ENCODE peak calls at places on chromosomes 7 and 10, in seven cellular contexts. H is Karpas-422, S is heart right ventricle, B is cardiac muscle cell, N is Peyer's patch, W is lower lobe of right lung, R is heart left ventricle. L is an unnamed sample.
A peak's percentile ranks its signal among the peaks of the same experiment; 100 is the strongest.

GRCh38 chr7:84060760-84061261 is 133.8 kb downstream of the SEMA3A start:
- DNase-seq in B (peak; percentile 21), R (no peak), H (no peak), W (no peak), S (no peak), N (no peak), L (peak; percentile 78)

GRCh38 chr10:72087969-72088878 is at the start of gene SPOCK2:
- DNase-seq in B (peak; percentile 20), S (no peak), R (no peak), H (no peak), N (peak; percentile 83), W (peak; percentile 61), L (no peak)

GRCh38 chr10:86079088-86079487 is 287.5 kb downstream of the GRID1 start:
- DNase-seq in S (no peak), W (no peak), R (no peak), N (no peak), H (no peak), B (peak; percentile 64), L (no peak)

GRCh38 chr7:51950811-51951210 is 634.2 kb upstream of the COBL start:
- DNase-seq in N (no peak), W (no peak), R (no peak), S (no peak), B (no peak), H (no peak), L (no peak)

GRCh38 chr10:72092171-72092924 is 4.0 kb upstream of the SPOCK2 start:
- DNase-seq in S (no peak), W (no peak), R (no peak), B (no peak), H (no peak), N (no peak), L (no peak)

GRCh38 chr7:120941856-120942255 is 8.7 kb upstream of the ING3 start:
- DNase-seq in B (peak; percentile 13), N (no peak), R (no peak), H (no peak), S (no peak), W (no peak), L (no peak)

GRCh38 chr7:131108212-131108980 is 219.3 kb upstream of the MKLN1 start:
- DNase-seq in N (no peak), H (peak; percentile 73), S (peak; percentile 65), R (no peak), B (peak; percentile 53), W (no peak), L (no peak)

GRCh38 chr10:22340362-22341189 is 4.7 kb upstream of the SPAG6 start:
- DNase-seq in S (peak; percentile 72), H (peak; percentile 94), B (peak; percentile 88), N (peak; percentile 49), R (peak; percentile 69), W (peak; percentile 76), L (peak; percentile 42)

GRCh38 chr10:70477661-70478162 is 855 bp upstream of the PALD1 start:
- DNase-seq in W (no peak), S (peak; percentile 30), N (peak; percentile 59), H (peak; percentile 77), B (peak; percentile 28), R (peak; percentile 15), L (peak; percentile 72)

GRCh38 chr10:132142396-132143161 is 44.2 kb upstream of the DPYSL4 start:
- DNase-seq in S (peak; percentile 49), R (peak; percentile 50), H (peak; percentile 74), N (no peak), B (peak; percentile 27), W (peak; percentile 47), L (no peak)

GRCh38 chr7:42373285-42373684 is 136.3 kb upstream of the GLI3 start:
- DNase-seq in S (no peak), R (no peak), B (no peak), H (no peak), W (no peak), N (no peak), L (no peak)

GRCh38 chr10:79487296-79488194 is 24.8 kb upstream of the EIF5AL1 start:
- DNase-seq in S (peak; percentile 41), B (peak; percentile 73), R (peak; percentile 62), W (peak; percentile 65), H (peak; percentile 87), N (peak; percentile 38), L (no peak)

GRCh38 chr7:17501461-17502208 is 203.2 kb downstream of the AHR start:
- DNase-seq in W (no peak), B (no peak), R (no peak), N (no peak), S (no peak), H (no peak), L (no peak)

GRCh38 chr7:44990520-44991023 is 9.4 kb upstream of the CCM2 start:
- DNase-seq in S (no peak), B (peak; percentile 91), H (no peak), N (no peak), R (no peak), W (no peak), L (peak; percentile 79)

GRCh38 chr10:29734980-29735627 is 100.3 kb upstream of the SVIL start:
- DNase-seq in W (peak; percentile 89), S (peak; percentile 77), R (peak; percentile 81), N (no peak), H (no peak), B (peak; percentile 53), L (peak; percentile 39)

GRCh38 chr7:52273685-52274610 is 761.5 kb upstream of the POM121L12 start:
- DNase-seq in R (peak; percentile 25), N (no peak), B (peak; percentile 38), S (peak; percentile 18), H (no peak), W (peak; percentile 43), L (no peak)

GRCh38 chr7:41378156-41378555 is 324.7 kb downstream of the INHBA start:
- DNase-seq in R (no peak), B (no peak), W (no peak), S (no peak), H (no peak), N (no peak), L (no peak)

GRCh38 chr10:79020605-79021004 is 48.2 kb upstream of the ZMIZ1 start:
- DNase-seq in R (no peak), N (no peak), S (no peak), W (peak; percentile 20), H (no peak), B (no peak), L (no peak)

GRCh38 chr7:116802784-116803183 is 59.6 kb upstream of the CAPZA2 start:
- DNase-seq in B (peak; percentile 71), S (no peak), H (peak; percentile 78), R (no peak), W (no peak), N (no peak), L (peak; percentile 82)

GRCh38 chr10:92957223-92958010 is 103.2 kb upstream of the CYP26C1 start:
- DNase-seq in S (no peak), N (no peak), H (no peak), W (no peak), R (no peak), B (peak; percentile 60), L (no peak)

GRCh38 chr10:23150610-23151009 is 41.5 kb upstream of the PTF1A start:
- DNase-seq in H (no peak), W (no peak), B (peak; percentile 5), N (no peak), R (no peak), S (no peak), L (no peak)

DNA sequence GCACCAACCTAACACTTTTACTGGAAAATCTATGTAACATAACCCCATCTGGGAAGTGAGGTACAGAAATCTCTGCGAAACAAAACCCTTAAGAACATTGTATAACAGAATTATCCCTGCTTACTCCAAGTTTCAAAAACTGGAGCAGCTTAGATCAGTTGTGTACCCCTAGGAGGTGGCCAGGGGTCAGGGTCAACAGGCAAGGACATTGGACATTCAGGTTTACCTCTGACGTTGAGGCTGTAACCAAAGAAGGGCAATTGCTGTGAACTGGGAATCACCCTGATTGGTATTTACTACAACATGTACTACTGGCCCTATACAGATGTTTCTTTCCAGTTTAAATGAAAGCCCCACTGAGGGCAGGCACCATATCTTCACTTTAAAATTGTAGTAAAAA is 13.1 kb downstream of the SFXN3 start:
- DNase-seq in H (no peak), S (no peak), R (no peak), B (no peak), W (peak; percentile 3), N (no peak), L (no peak)
- H3K27me3 ChIP-seq in H (no peaks in the 10 kb centered on the region), S (peaks cover 12% of the 10 kb centered on the region), R (peaks cover 30% of the 10 kb centered on the region), B (peaks cover 44% of the 10 kb centered on the region), W (peaks cover 32% of the 10 kb centered on the region), N (no peaks in the 10 kb centered on the region), L (peaks cover 29% of the 10 kb centered on the region)

DNA sequence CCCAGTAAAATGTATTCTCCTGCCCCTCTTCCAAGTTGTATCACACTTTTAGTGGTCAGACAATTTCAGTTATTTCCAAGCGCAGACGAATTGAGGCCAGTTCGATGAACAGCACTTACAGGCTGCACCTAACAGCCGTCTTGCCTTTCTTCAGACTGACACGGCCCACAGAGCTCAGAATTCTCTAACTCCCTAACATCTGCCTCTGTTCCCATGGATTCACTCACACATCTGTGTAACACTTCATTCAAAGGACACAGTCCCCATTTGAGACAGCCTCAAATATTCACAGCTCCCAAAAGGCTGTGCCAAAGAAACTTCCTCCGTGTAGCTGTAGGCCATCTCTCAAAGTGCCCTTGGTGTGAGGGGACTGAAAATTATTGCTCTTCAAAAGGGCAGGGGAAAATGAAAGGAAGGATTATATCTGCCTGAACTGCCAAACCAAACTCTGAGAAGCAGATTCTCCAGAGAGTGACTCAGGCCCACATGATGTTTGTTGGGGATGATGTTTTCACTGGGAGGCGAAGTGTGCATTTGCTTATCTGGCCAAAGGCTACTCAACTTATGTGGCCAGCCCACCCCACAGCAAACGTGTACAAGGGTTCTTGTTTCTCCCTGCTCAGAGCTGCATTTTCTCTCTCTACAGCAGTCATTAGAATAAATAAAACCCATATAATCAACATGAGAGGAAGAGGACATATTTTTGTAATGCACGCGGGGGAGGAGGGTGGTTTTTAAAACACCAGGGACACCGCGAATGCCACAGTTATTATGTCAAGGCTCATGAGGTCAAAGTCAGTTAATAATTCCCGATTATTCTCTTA is 302.4 kb upstream of the NFE2L3 start:
- DNase-seq in R (peak; percentile 67), S (no peak), W (no peak), N (no peak), B (peak; percentile 97), H (no peak), L (no peak)
- H3K27me3 ChIP-seq in R (peaks cover 29% of the 10 kb centered on the region), S (peaks cover 7% of the 10 kb centered on the region), W (peaks cover 40% of the 10 kb centered on the region), N (peaks cover 8% of the 10 kb centered on the region), B (no peaks in the 10 kb centered on the region), H (no peaks in the 10 kb centered on the region), L (no peaks in the 10 kb centered on the region)

GRCh38 chr10:1194161-1194560 is 138.0 kb downstream of the WDR37 start:
- DNase-seq in S (no peak), N (no peak), H (no peak), W (peak; percentile 19), B (no peak), R (no peak), L (no peak)

GRCh38 chr10:1196656-1197055 is 140.5 kb downstream of the WDR37 start:
- DNase-seq in B (no peak), H (no peak), W (no peak), N (no peak), S (no peak), R (no peak), L (no peak)

GRCh38 chr10:1193561-1193960 is 137.4 kb downstream of the WDR37 start:
- DNase-seq in R (no peak), S (no peak), N (no peak), B (no peak), W (no peak), H (no peak), L (no peak)

GRCh38 chr10:1197384-1197783 is 141.2 kb downstream of the WDR37 start:
- DNase-seq in B (no peak), W (no peak), S (no peak), R (no peak), N (no peak), H (no peak), L (no peak)

GRCh38 chr10:1195828-1196227 is 139.6 kb downstream of the WDR37 start:
- DNase-seq in H (no peak), N (no peak), W (no peak), B (no peak), S (no peak), R (no peak), L (no peak)
- H3K27me3 ChIP-seq in H (no peaks in the 10 kb centered on the region), N (no peaks in the 10 kb centered on the region), W (peaks cover 14% of the 10 kb centered on the region), B (no peaks in the 10 kb centered on the region), S (no peaks in the 10 kb centered on the region), R (peaks cover 27% of the 10 kb centered on the region), L (no peaks in the 10 kb centered on the region)

GRCh38 chr7:128036226-128036940 is 5.1 kb upstream of the LRRC4 start:
- DNase-seq in S (no peak), R (no peak), H (peak; percentile 78), N (no peak), B (no peak), W (no peak), L (no peak)
- H3K27me3 ChIP-seq in S (no peaks in the 10 kb centered on the region), R (no peaks in the 10 kb centered on the region), H (no peaks in the 10 kb centered on the region), N (no peaks in the 10 kb centered on the region), B (peaks cover 52% of the 10 kb centered on the region), W (no peaks in the 10 kb centered on the region), L (no peaks in the 10 kb centered on the region)

L was measured in foreskin keratinocyte.